ENCODE peak calls at places on chromosomes 7 and 10, in four cellular contexts. One of them, this sample, is unnamed.

GRCh38 chr10:60270426-60270825 is 119.2 kb downstream of the ANK3 start:
- DNase-seq in foreskin keratinocyte: peak
- DNase-seq in non-pigmented ciliary epithelial cell: no peak
- DNase-seq in brain pericyte: no peak
- DNase-seq in this sample: no peak

GRCh38 chr10:70540089-70540788 is 61.7 kb downstream of the PALD1 start:
- DNase-seq in brain pericyte: no peak
- DNase-seq in foreskin keratinocyte: no peak
- DNase-seq in non-pigmented ciliary epithelial cell: no peak
- DNase-seq in this sample: no peak

GRCh38 chr7:16345979-16346958 is 75.1 kb downstream of the CRPPA start:
- DNase-seq in non-pigmented ciliary epithelial cell: peak
- DNase-seq in foreskin keratinocyte: peak
- DNase-seq in brain pericyte: no peak
- DNase-seq in this sample: peak

GRCh38 chr7:6127129-6127490 is 95.9 kb downstream of the ANKRD61 start:
- DNase-seq in brain pericyte: no peak
- DNase-seq in foreskin keratinocyte: no peak
- DNase-seq in non-pigmented ciliary epithelial cell: no peak
- DNase-seq in this sample: no peak

GRCh38 chr7:30888783-30889182 is 22.9 kb upstream of the AQP1 start:
- DNase-seq in non-pigmented ciliary epithelial cell: peak
- DNase-seq in foreskin keratinocyte: peak
- DNase-seq in brain pericyte: no peak
- DNase-seq in this sample: peak

GRCh38 chr7:132272763-132273371 is 303.4 kb downstream of the PLXNA4 start:
- DNase-seq in non-pigmented ciliary epithelial cell: no peak
- DNase-seq in brain pericyte: no peak
- DNase-seq in foreskin keratinocyte: no peak
- DNase-seq in this sample: no peak

GRCh38 chr10:23047201-23048050 is 48.0 kb upstream of the MSRB2 start:
- DNase-seq in non-pigmented ciliary epithelial cell: no peak
- DNase-seq in brain pericyte: no peak
- DNase-seq in foreskin keratinocyte: no peak
- DNase-seq in this sample: no peak

GRCh38 chr10:2341298-2341697 is 604.0 kb upstream of the ADARB2 start:
- DNase-seq in foreskin keratinocyte: no peak
- DNase-seq in non-pigmented ciliary epithelial cell: no peak
- DNase-seq in brain pericyte: no peak
- DNase-seq in this sample: no peak

GRCh38 chr10:93261961-93262610 is 188.4 kb downstream of the CYP26A1 start:
- DNase-seq in foreskin keratinocyte: peak
- DNase-seq in brain pericyte: no peak
- DNase-seq in non-pigmented ciliary epithelial cell: peak
- DNase-seq in this sample: peak

GRCh38 chr7:98341106-98341505 is 59.6 kb downstream of the BRI3 start:
- DNase-seq in foreskin keratinocyte: no peak
- DNase-seq in non-pigmented ciliary epithelial cell: peak
- DNase-seq in brain pericyte: no peak
- DNase-seq in this sample: peak

GRCh38 chr7:35246819-35247218 is 7.1 kb downstream of the TBX20 start:
- DNase-seq in non-pigmented ciliary epithelial cell: no peak
- DNase-seq in brain pericyte: no peak
- DNase-seq in foreskin keratinocyte: no peak
- DNase-seq in this sample: no peak

GRCh38 chr7:157682946-157683239 is 346.1 kb downstream of the DNAJB6 start:
- DNase-seq in foreskin keratinocyte: no peak
- DNase-seq in brain pericyte: no peak
- DNase-seq in non-pigmented ciliary epithelial cell: no peak
- DNase-seq in this sample: no peak

GRCh38 chr7:131521651-131522163 is 34.7 kb downstream of the PODXL start:
- DNase-seq in non-pigmented ciliary epithelial cell: no peak
- DNase-seq in brain pericyte: no peak
- DNase-seq in foreskin keratinocyte: no peak
- DNase-seq in this sample: no peak

GRCh38 chr10:25818751-25819150 is 115.3 kb upstream of the MYO3A start:
- DNase-seq in non-pigmented ciliary epithelial cell: no peak
- DNase-seq in brain pericyte: no peak
- DNase-seq in foreskin keratinocyte: no peak
- DNase-seq in this sample: no peak

GRCh38 chr10:85618841-85619240 is 747.8 kb downstream of the GRID1 start:
- DNase-seq in brain pericyte: no peak
- DNase-seq in foreskin keratinocyte: no peak
- DNase-seq in non-pigmented ciliary epithelial cell: no peak
- DNase-seq in this sample: no peak

GRCh38 chr7:130998993-130999602 is 265.1 kb upstream of the KLF14 start:
- DNase-seq in foreskin keratinocyte: peak
- DNase-seq in brain pericyte: no peak
- DNase-seq in non-pigmented ciliary epithelial cell: no peak
- DNase-seq in this sample: no peak

GRCh38 chr7:137402535-137403258 is 59.2 kb upstream of the PTN start:
- DNase-seq in brain pericyte: no peak
- DNase-seq in non-pigmented ciliary epithelial cell: no peak
- DNase-seq in foreskin keratinocyte: no peak
- DNase-seq in this sample: no peak

GRCh38 chr10:71743099-71743838 is 23.7 kb upstream of the C10orf105 start:
- DNase-seq in brain pericyte: no peak
- DNase-seq in foreskin keratinocyte: no peak
- DNase-seq in non-pigmented ciliary epithelial cell: no peak
- DNase-seq in this sample: no peak